ENCODE peak calls at places on chromosomes 12 and 14, in six cellular contexts. Q is IMR-90, T is astrocyte of the spinal cord, D is K562, K is GM13976, N is MCF 10A. Y is an unnamed sample.

GRCh38 chr14:86334355-86334754 is 804.4 kb downstream of the FLRT2 start:
- DNase-seq in D (no peak), N (no peak), K (no peak), T (no peak), Q (peak), Y (no peak)

GRCh38 chr12:30970559-30971202 is 44.1 kb downstream of the TSPAN11 start:
- DNase-seq in K (no peak), D (no peak), N (peak), Q (no peak), T (no peak), Y (no peak)

GRCh38 chr12:94059394-94060368 is 88.7 kb upstream of the PLXNC1 start:
- DNase-seq in N (no peak), D (no peak), T (no peak), Q (no peak), K (no peak), Y (no peak)

GRCh38 chr14:104678901-104679705 is 10.3 kb upstream of the INF2 start:
- DNase-seq in N (no peak), T (no peak), D (no peak), Q (no peak), K (no peak), Y (no peak)

GRCh38 chr12:3538691-3539030 is 47.7 kb downstream of the PRMT8 start:
- DNase-seq in K (no peak), N (no peak), Q (no peak), D (no peak), T (no peak), Y (no peak)

GRCh38 chr12:41277019-41277770 is 89.1 kb downstream of the PDZRN4 start:
- DNase-seq in N (peak), T (peak), Q (peak), K (peak), D (peak), Y (peak)

GRCh38 chr14:75604979-75605825 is 26.8 kb downstream of the FLVCR2 start:
- DNase-seq in N (no peak), Q (no peak), T (peak), K (no peak), D (no peak), Y (no peak)

GRCh38 chr14:99280041-99280731 is 8.2 kb upstream of the BCL11B start:
- DNase-seq in T (no peak), Q (no peak), N (no peak), K (no peak), D (no peak), Y (no peak)

GRCh38 chr12:119693006-119693405 is 25.1 kb downstream of the PRKAB1 start:
- DNase-seq in D (no peak), K (no peak), N (peak), Q (peak), T (peak), Y (no peak)

GRCh38 chr14:89669209-89669608 is 252.2 kb upstream of the FOXN3 start:
- DNase-seq in T (no peak), K (peak), N (no peak), Q (no peak), D (no peak), Y (no peak)

GRCh38 chr14:103367995-103368394 is 17.2 kb upstream of the MARK3 start:
- DNase-seq in K (no peak), T (no peak), D (no peak), Q (peak), N (no peak), Y (no peak)

GRCh38 chr12:77940011-77940423 is 109.3 kb downstream of the NAV3 start:
- DNase-seq in K (no peak), N (peak), T (peak), Q (peak), D (no peak), Y (no peak)

GRCh38 chr12:53224268-53224896 is 7.6 kb downstream of the RARG start:
- DNase-seq in D (peak), T (no peak), K (no peak), N (peak), Q (no peak), Y (no peak)

GRCh38 chr12:91890742-91891141 is 254.9 kb downstream of the BTG1 start:
- DNase-seq in N (peak), T (no peak), K (no peak), D (no peak), Q (peak), Y (no peak)

GRCh38 chr12:27524839-27525238 is 833 bp downstream of the PPFIBP1 start:
- DNase-seq in D (no peak), K (no peak), T (peak), N (peak), Q (peak), Y (no peak)

GRCh38 chr14:104390941-104391901 is 188.3 kb upstream of the C14orf180 start:
- DNase-seq in Q (no peak), K (no peak), D (no peak), T (no peak), N (no peak), Y (no peak)

GRCh38 chr12:68557011-68557715 is 53.5 kb upstream of the RAP1B start:
- DNase-seq in T (peak), Q (peak), D (no peak), N (peak), K (no peak), Y (no peak)

GRCh38 chr12:51392556-51393237 is 1.5 kb upstream of the GALNT6 start:
- DNase-seq in Q (no peak), K (peak), D (peak), N (no peak), T (no peak), Y (peak)

GRCh38 chr12:100128509-100128908 is 14.2 kb downstream of the BLTP3B start:
- DNase-seq in D (no peak), N (peak), T (peak), Q (peak), K (no peak), Y (no peak)

GRCh38 chr12:115922952-115923564 is 354.4 kb downstream of the MED13L start:
- DNase-seq in T (peak), N (peak), K (no peak), Q (no peak), D (no peak), Y (no peak)

GRCh38 chr14:102556098-102556677 is 36.3 kb upstream of the RCOR1 start:
- DNase-seq in K (no peak), T (no peak), N (no peak), Q (no peak), D (no peak), Y (no peak)

GRCh38 chr14:94401083-94401482 is 12.7 kb upstream of the SERPINA1 start:
- DNase-seq in Q (peak), N (no peak), T (peak), K (no peak), D (no peak), Y (no peak)

GRCh38 chr12:57130941-57131340 is 2.7 kb downstream of the LRP1 start:
- DNase-seq in K (no peak), Q (no peak), D (no peak), T (no peak), N (no peak), Y (no peak)

GRCh38 chr12:97404549-97404948 is 58.1 kb upstream of the RMST start:
- DNase-seq in N (peak), T (peak), D (peak), Q (peak), K (peak), Y (peak)

GRCh38 chr12:124492879-124493808 is 74.3 kb downstream of the NCOR2 start:
- DNase-seq in N (no peak), Q (no peak), K (no peak), T (no peak), D (peak), Y (no peak)

GRCh38 chr12:127728285-127728684 is 538.7 kb upstream of the TMEM132C start:
- DNase-seq in K (no peak), N (no peak), D (no peak), Q (no peak), T (no peak), Y (no peak)

GRCh38 chr12:106910202-106910601 is 45.5 kb upstream of the TMEM263 start:
- DNase-seq in T (no peak), K (no peak), N (no peak), Q (no peak), D (no peak), Y (peak)

GRCh38 chr14:93207468-93208308 is 632 bp downstream of the UBR7 start:
- DNase-seq in N (peak), D (no peak), Q (peak), T (peak), K (peak), Y (peak)

GRCh38 chr12:185197-185955 is 28.6 kb downstream of the SLC6A12 start:
- DNase-seq in N (no peak), D (no peak), Q (no peak), K (no peak), T (no peak), Y (no peak)

GRCh38 chr14:71933026-71933587 is 878 bp downstream of the RGS6 start:
- DNase-seq in Q (no peak), N (no peak), D (no peak), K (no peak), T (no peak), Y (no peak)

GRCh38 chr14:52369305-52369781 is 55.2 kb downstream of the PTGER2 start:
- DNase-seq in N (peak), T (peak), Q (peak), K (no peak), D (no peak), Y (no peak)

GRCh38 chr12:121630791-121631190 is 4.5 kb downstream of the ORAI1 start:
- DNase-seq in Q (no peak), T (no peak), D (no peak), N (no peak), K (no peak), Y (no peak)

GRCh38 chr12:121628536-121628935 is 2.2 kb downstream of the ORAI1 start:
- DNase-seq in T (no peak), D (no peak), Q (no peak), N (no peak), K (no peak), Y (no peak)

GRCh38 chr12:121628037-121628436 is 1.7 kb downstream of the ORAI1 start:
- DNase-seq in D (peak), N (no peak), K (no peak), Q (no peak), T (no peak), Y (no peak)

GRCh38 chr12:121626087-121626852 is at the start of gene ORAI1:
- DNase-seq in D (peak), T (peak), K (peak), Q (peak), N (peak), Y (peak)

DNA sequence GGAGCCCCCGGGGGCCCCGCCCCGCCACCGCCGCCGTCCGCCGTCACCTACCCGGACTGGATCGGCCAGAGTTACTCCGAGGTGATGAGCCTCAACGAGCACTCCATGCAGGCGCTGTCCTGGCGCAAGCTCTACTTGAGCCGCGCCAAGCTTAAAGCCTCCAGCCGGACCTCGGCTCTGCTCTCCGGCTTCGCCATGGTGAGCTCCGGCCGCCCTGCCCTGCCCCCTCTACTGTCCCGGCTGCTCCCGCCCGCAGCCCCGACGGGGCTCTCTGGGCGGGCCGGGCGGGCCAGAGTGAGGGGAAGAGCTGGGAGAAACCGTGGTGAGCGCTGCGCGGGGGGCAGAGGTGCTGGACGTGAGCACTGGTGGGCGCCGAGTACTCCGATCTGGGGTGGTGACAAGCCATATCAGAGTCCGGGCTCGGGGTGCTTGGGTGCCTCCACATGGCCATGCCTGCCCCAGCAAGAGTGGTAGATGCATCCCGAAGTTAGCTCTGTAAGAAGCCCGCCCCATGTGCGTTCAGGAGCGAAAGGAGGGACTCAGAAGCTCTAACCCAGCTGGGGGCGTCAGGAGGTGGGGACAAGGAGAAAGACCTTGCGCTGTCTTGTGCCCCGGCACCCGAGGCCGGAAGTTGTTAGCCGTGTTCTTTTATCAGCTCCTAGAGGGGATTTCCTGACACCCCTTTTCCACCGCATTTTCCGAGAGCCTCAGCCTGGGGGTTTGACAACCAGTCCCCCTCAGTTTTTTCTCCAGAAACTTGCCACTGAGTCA is 708 bp downstream of the ORAI1 start:
- DNase-seq in T (peak), K (peak), D (peak), Q (peak), N (peak), Y (peak)
- TF ChIP-seq CTCF in T (peak), K (peak), D (peak), Q (peak), N (no peak), Y (no peak)

DNA sequence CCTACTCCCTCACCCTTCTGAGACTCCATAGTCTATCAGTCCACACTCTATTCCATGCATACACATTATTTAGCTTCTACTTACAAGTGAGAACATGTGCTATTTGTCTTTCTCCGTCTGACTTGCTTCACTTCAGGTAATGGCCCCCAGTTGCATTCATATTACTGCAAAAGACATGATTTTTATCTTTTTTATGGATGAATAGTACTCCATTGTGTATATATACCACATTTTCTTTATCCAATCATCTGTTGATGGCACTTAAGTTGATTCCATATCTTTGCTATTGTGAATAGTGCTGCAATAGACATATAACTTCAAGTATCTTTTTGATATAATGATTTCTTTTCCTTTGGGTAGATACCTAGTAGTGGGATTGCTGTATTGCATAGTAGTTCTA is 171.8 kb downstream of the DACT1 start:
- DNase-seq in N (no peak), Q (no peak), T (no peak), D (no peak), K (no peak), Y (no peak)
- TF ChIP-seq CTCF in N (no peak), Q (no peak), T (no peak), D (no peak), K (no peak), Y (no peak)

GRCh38 chr14:68762944-68763831 is 29.7 kb downstream of the ZFP36L1 start:
- DNase-seq in D (peak), Q (peak), T (no peak), N (no peak), K (no peak), Y (no peak)
- TF ChIP-seq CTCF in D (no peak), Q (no peak), T (no peak), N (no peak), K (no peak), Y (no peak)

GRCh38 chr14:36976571-36977023 is 195.8 kb downstream of the SLC25A21 start:
- DNase-seq in K (no peak), N (peak), D (peak), Q (peak), T (peak), Y (no peak)
- TF ChIP-seq CTCF in K (no peak), N (no peak), D (no peak), Q (no peak), T (no peak), Y (no peak)

GRCh38 chr12:6551063-6551461 is 4.8 kb downstream of the IFFO1 start:
- DNase-seq in N (no peak), K (no peak), D (no peak), T (no peak), Q (no peak), Y (no peak)
- TF ChIP-seq CTCF in N (no peak), K (no peak), D (no peak), T (no peak), Q (no peak), Y (no peak)